ENCODE peak calls at places on chromosomes 7 and 10, in nine cellular contexts. J is brain microvascular endothelial cell, O is body of pancreas, H is RWPE1, S is A549, U is fibroblast of the aortic adventitia, T is NB4, C is BJ, V is endothelial cell. B is an unnamed sample.

GRCh38 chr7:112362796-112363195 is 87.5 kb upstream of the IFRD1 start:
- DNase-seq in J (no peak), U (no peak), T (no peak), H (no peak), S (no peak), V (no peak), O (no peak), C (no peak), B (no peak)

GRCh38 chr7:40437498-40437897 is 302.7 kb downstream of the SUGCT start:
- DNase-seq in T (no peak), O (no peak), J (peak), C (peak), U (peak), V (no peak), H (no peak), S (peak), B (no peak)

GRCh38 chr7:22452142-22452763 is 47.7 kb downstream of the STEAP1B start:
- DNase-seq in V (peak), U (peak), O (peak), H (peak), C (no peak), T (peak), S (peak), J (peak), B (peak)

GRCh38 chr7:22578048-22578770 is 78.2 kb upstream of the STEAP1B start:
- DNase-seq in S (peak), V (no peak), J (peak), O (no peak), H (peak), U (peak), T (peak), C (no peak), B (no peak)

GRCh38 chr10:78524342-78524741 is 490.7 kb downstream of the RPS24 start:
- DNase-seq in H (no peak), C (no peak), U (no peak), O (no peak), T (no peak), S (no peak), V (no peak), J (no peak), B (no peak)

GRCh38 chr7:22109761-22110160 is 164.1 kb upstream of the CDCA7L start:
- DNase-seq in H (no peak), J (peak), T (peak), O (peak), V (peak), S (peak), C (no peak), U (peak), B (no peak)

GRCh38 chr7:94245500-94245899 is 149.2 kb upstream of the COL1A2 start:
- DNase-seq in C (no peak), T (no peak), H (no peak), J (no peak), S (no peak), U (no peak), O (no peak), V (no peak), B (no peak)

GRCh38 chr10:110540038-110540437 is 27.5 kb upstream of the SMC3 start:
- DNase-seq in O (no peak), V (no peak), H (no peak), J (no peak), T (no peak), S (no peak), C (no peak), U (no peak), B (no peak)

GRCh38 chr10:124997791-124998623 is 56.1 kb downstream of the ZRANB1 start:
- DNase-seq in O (peak), C (no peak), J (no peak), V (no peak), U (no peak), T (no peak), S (no peak), H (no peak), B (no peak)

GRCh38 chr7:18864967-18865366 is 252.5 kb downstream of the TWIST1 start:
- DNase-seq in U (no peak), C (no peak), O (no peak), S (no peak), J (no peak), H (no peak), T (no peak), V (no peak), B (no peak)

GRCh38 chr7:102468416-102469350 is 3.9 kb downstream of the LRWD1 start:
- DNase-seq in T (no peak), V (no peak), U (no peak), H (no peak), C (no peak), J (no peak), S (no peak), O (no peak), B (no peak)

GRCh38 chr7:2145835-2146580 is 86.7 kb downstream of the MAD1L1 start:
- DNase-seq in H (no peak), O (no peak), C (no peak), V (no peak), T (no peak), J (no peak), S (no peak), U (no peak), B (no peak)

GRCh38 chr7:2148814-2149213 is 83.9 kb downstream of the MAD1L1 start:
- DNase-seq in C (no peak), O (no peak), U (no peak), S (no peak), T (no peak), J (no peak), H (no peak), V (no peak), B (no peak)

GRCh38 chr7:2144926-2145325 is 87.8 kb downstream of the MAD1L1 start:
- DNase-seq in H (no peak), T (no peak), S (no peak), U (no peak), J (no peak), O (no peak), C (no peak), V (no peak), B (no peak)

GRCh38 chr7:2148189-2148588 is 84.6 kb downstream of the MAD1L1 start:
- DNase-seq in J (no peak), V (no peak), C (no peak), H (no peak), T (no peak), O (no peak), U (no peak), S (no peak), B (no peak)

GRCh38 chr7:2146676-2147472 is 85.9 kb downstream of the MAD1L1 start:
- DNase-seq in T (peak), U (no peak), C (no peak), S (no peak), J (no peak), O (no peak), H (no peak), V (no peak), B (no peak)
- TF ChIP-seq CTCF in T (no peak), U (no peak), C (no peak), S (no peak), J (peak), O (no peak), H (no peak), V (no peak), B (no peak)

GRCh38 chr7:75756340-75757297 is 15.4 kb downstream of the CCL26 start:
- DNase-seq in V (peak), T (peak), J (peak), S (peak), O (no peak), U (peak), C (no peak), H (peak), B (peak)
- TF ChIP-seq CTCF in V (peak), T (peak), J (peak), S (peak), O (peak), U (peak), C (peak), H (peak), B (peak)

GRCh38 chr7:52150952-52151351 is 834.3 kb upstream of the COBL start:
- DNase-seq in U (no peak), V (no peak), C (no peak), J (no peak), T (no peak), O (no peak), S (no peak), H (no peak), B (no peak)

GRCh38 chr7:52154382-52154781 is 837.8 kb upstream of the COBL start:
- DNase-seq in V (no peak), H (no peak), U (no peak), O (no peak), T (no peak), J (no peak), C (no peak), S (peak), B (no peak)
- TF ChIP-seq CTCF in V (peak), H (no peak), U (no peak), O (no peak), T (no peak), J (no peak), C (no peak), S (no peak), B (peak)

GRCh38 chr7:68321776-68322496 is 1276.3 kb upstream of the AUTS2 start:
- DNase-seq in V (no peak), J (no peak), H (no peak), S (no peak), O (no peak), C (no peak), T (no peak), U (no peak), B (no peak)

GRCh38 chr7:68319061-68319460 is 1279.2 kb upstream of the AUTS2 start:
- DNase-seq in H (no peak), T (no peak), S (no peak), J (no peak), C (no peak), O (no peak), V (no peak), U (no peak), B (no peak)

GRCh38 chr7:68317476-68317875 is 1280.8 kb upstream of the AUTS2 start:
- DNase-seq in U (no peak), V (no peak), T (no peak), J (no peak), H (no peak), S (no peak), C (no peak), O (no peak), B (no peak)

GRCh38 chr7:68324621-68325020 is 1273.7 kb upstream of the AUTS2 start:
- DNase-seq in S (no peak), U (no peak), C (no peak), J (no peak), O (no peak), H (no peak), T (no peak), V (no peak), B (no peak)

DNA sequence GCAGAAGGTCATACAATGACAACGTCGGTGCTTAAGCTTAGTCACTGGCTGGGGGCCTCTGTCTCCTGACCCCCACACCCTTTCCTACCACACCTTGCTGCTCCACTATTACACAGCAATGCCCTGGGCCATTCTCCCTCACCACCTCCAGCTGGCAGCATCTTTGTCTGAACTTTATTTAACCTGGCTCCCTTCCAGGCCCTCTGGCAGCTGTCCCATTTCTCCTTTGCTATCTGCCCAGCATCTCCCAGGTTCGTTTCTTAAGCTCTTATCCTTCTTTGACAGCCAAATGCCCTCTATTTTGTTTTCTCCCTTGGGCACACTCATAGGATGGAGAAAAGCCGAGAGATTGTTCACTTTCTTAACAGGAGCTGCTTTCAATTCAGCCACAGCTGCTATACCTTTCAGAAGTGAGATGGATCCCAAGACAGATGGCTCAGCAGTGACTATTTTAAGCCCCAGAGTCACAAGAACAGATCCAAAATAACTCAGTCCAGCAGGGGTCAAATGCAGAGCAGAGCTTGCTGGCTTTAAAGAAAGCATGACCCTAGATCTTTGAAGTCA is 1277.1 kb upstream of the AUTS2 start:
- DNase-seq in O (peak), C (no peak), J (no peak), H (no peak), S (peak), V (no peak), T (no peak), U (no peak), B (no peak)
- TF ChIP-seq CTCF in O (no peak), C (no peak), J (no peak), H (no peak), S (no peak), V (no peak), T (no peak), U (no peak), B (no peak)

DNA sequence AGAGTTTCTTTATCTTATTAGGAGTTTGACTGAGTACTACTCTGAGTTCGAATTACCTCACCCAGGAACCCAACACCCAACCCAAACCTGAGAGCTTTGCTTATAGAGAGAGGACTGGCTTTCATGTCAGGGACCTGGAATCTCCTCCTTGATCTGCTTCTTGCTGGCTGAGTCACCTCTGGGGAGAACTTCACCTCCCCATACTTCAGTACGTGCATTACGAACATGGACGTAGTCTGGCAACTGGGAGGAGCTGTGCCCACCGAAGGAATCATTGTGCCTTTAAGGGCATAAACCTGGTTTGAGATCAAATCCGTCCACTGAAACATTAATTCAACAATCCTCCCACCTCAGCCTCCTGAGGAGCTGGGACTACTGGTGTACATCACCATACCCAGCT is 12.2 kb upstream of the PSAP start:
- DNase-seq in S (no peak), J (peak), O (no peak), C (no peak), U (no peak), V (no peak), T (no peak), H (no peak), B (no peak)
- TF ChIP-seq CTCF in S (no peak), J (no peak), O (no peak), C (no peak), U (no peak), V (no peak), T (no peak), H (no peak), B (no peak)

GRCh38 chr10:44924261-44925040 is 13.3 kb downstream of the TMEM72 start:
- DNase-seq in H (no peak), O (no peak), S (no peak), V (no peak), C (no peak), J (no peak), T (no peak), U (no peak), B (no peak)

GRCh38 chr10:44925811-44926760 is 14.9 kb downstream of the TMEM72 start:
- DNase-seq in O (no peak), U (no peak), T (no peak), S (no peak), J (no peak), H (no peak), C (no peak), V (no peak), B (no peak)

GRCh38 chr10:44923611-44924010 is 12.5 kb downstream of the TMEM72 start:
- DNase-seq in H (no peak), O (no peak), S (no peak), T (no peak), U (no peak), C (no peak), V (no peak), J (no peak), B (no peak)

GRCh38 chr10:44926771-44927751 is 15.9 kb downstream of the TMEM72 start:
- DNase-seq in O (peak), J (no peak), V (no peak), T (peak), H (no peak), C (no peak), U (peak), S (no peak), B (no peak)

DNA sequence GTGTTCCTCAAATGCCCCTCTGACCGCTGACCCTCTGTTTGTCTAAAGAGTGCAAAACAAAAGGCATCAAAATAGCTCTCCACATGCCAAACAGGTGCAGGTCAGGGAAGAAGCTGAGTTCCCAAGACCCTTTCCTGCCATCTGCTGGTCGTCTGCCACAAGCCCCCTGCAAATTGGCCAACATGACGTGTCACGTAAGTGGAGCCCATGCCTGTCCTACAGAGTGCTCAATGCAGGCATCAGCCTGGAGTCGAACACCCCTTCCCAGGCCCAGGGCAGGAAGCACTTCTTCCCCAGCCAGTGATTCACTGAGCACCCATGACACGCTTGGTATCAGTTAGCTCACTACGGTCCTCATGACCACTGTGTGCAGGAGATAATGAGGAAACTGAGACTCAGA is 14.1 kb downstream of the TMEM72 start:
- DNase-seq in O (no peak), T (peak), S (peak), U (no peak), V (peak), H (no peak), J (peak), C (no peak), B (peak)
- TF ChIP-seq CTCF in O (peak), T (peak), S (no peak), U (peak), V (peak), H (no peak), J (peak), C (peak), B (peak)

GRCh38 chr7:142478479-142479220 is 220.8 kb upstream of the PRSS58 start:
- DNase-seq in S (peak), J (peak), C (no peak), U (peak), T (peak), V (peak), H (peak), O (peak), B (no peak)
- TF ChIP-seq CTCF in S (peak), J (peak), C (peak), U (peak), T (peak), V (peak), H (peak), O (peak), B (peak)

DNA sequence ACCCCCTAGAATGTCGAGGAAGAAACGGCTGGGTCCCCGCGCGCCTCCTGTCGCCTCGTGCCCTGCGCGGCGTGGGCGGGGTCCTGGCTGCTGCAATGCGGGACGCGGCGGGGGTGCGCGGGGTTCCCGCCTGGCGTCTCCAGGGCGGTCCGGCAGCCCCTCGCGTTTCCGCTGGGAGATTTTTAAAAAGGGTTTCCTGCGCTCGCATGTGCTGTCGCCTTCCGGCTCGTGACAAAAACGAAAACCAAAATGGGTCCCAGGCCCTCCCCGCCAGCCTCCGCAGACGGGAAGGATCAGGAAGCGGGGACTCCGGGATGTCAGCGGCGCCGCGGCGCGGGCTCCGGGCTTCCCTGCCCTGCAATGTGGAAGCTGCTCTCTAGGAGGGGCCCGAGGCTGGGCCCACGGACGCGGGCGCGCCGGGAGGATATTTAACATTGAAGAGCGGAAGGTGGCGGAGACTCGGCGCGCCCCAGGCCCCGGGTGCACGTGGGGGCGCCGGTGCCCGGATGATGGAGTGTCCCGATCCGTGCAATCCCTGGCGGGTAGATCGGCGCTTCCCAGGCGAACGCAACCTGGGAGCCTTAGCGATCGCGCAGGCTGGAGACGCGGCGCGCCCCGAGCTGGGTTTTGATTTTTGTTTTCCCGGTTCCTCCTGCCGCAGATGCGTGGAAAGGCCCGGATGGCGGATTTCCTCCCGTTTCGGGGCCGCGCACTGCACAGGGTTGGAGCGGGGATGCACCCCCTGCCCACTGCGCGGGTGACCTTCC is 1.0 kb downstream of the PFKP start:
- DNase-seq in U (peak), S (peak), T (peak), V (peak), O (peak), H (peak), C (no peak), J (peak), B (peak)
- TF ChIP-seq CTCF in U (peak), S (no peak), T (no peak), V (peak), O (no peak), H (no peak), C (peak), J (peak), B (peak)

GRCh38 chr10:35042783-35043182 is 47.4 kb downstream of the CUL2 start:
- DNase-seq in U (no peak), C (no peak), S (peak), V (no peak), T (no peak), H (no peak), O (no peak), J (no peak), B (no peak)

GRCh38 chr10:35041502-35041879 is 48.6 kb downstream of the CUL2 start:
- DNase-seq in J (peak), C (no peak), U (no peak), S (no peak), T (peak), O (no peak), H (no peak), V (no peak), B (no peak)

GRCh38 chr10:35040761-35041501 is 49.2 kb downstream of the CUL2 start:
- DNase-seq in V (no peak), S (no peak), C (peak), H (peak), T (no peak), O (no peak), J (peak), U (peak), B (no peak)

GRCh38 chr10:35035641-35036040 is 54.5 kb downstream of the CUL2 start:
- DNase-seq in J (no peak), O (no peak), H (no peak), U (peak), V (no peak), C (no peak), S (no peak), T (no peak), B (no peak)

DNA sequence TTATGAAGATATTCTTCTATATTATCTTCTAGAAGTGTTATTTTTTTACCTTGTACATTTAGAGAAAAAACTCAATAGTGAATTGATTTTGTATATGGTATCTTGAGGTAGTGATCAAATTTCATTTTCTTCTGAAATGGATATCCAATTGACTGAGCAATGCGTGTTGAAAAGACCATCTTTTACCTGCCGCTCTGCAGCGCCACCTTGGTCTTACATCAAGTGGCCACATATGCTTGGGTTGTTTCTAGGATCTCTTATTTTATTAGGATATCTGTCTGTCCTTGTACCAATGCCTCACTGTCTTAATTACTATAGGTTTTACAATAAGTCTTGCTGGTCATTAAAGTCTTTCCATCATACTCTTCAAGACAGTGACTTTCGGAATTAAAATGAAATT is 53.0 kb downstream of the CUL2 start:
- DNase-seq in V (no peak), S (no peak), J (no peak), H (no peak), U (no peak), C (no peak), T (no peak), O (no peak), B (no peak)
- TF ChIP-seq CTCF in V (no peak), S (no peak), J (no peak), H (no peak), U (no peak), C (no peak), T (no peak), O (no peak), B (no peak)

DNA sequence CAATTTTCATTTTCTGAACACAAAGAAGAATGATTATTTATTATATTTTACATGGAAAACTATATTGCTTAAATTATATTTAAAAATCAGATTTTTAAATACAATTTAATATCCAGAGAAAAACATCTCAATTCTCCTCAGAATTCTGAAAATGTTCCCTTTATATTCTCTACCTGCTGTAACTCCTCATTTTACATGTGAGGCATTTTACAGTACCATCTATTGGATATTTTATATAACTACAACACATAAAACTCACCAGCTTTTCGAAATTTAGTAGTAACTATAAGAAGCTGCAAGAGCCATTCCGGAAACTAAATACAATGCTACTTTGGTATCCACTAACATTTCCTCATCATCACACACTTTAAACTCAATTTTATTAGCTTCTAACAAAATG is 264.6 kb downstream of the DGKB start:
- DNase-seq in C (no peak), T (no peak), H (no peak), S (no peak), O (no peak), U (no peak), V (no peak), J (no peak), B (no peak)
- TF ChIP-seq CTCF in C (no peak), T (no peak), H (peak), S (no peak), O (no peak), U (no peak), V (no peak), J (no peak), B (no peak)

B was measured in neural crest cell.